ENCODE peak calls at places on chromosomes 5 and 9, in eight cellular contexts. S is activated effector memory CD4-positive, alpha-beta T cell treated with anti-CD3 and anti-CD28 coated beads, Interleukin-2, amount 50 U/mL, for 16 hours; J is CD4-positive, alpha-beta memory T cell; M is fibroblast of the conjunctiva; L is A549; O is Panc1; U is hypothalamus; T is transverse colon. V is an unnamed sample.

GRCh38 chr9:114250648-114251047 is 72.2 kb upstream of the ORM1 start:
- DNase-seq in J (no peak), U (no peak), L (no peak), M (no peak), T (no peak), O (no peak), S (no peak), V (no peak)

GRCh38 chr9:12884736-12885395 is 110.0 kb downstream of the LURAP1L start:
- DNase-seq in O (peak), T (no peak), M (peak), L (peak), J (no peak), S (no peak), U (peak), V (no peak)

GRCh38 chr5:103347729-103348128 is 89.2 kb downstream of the MACIR start:
- DNase-seq in S (no peak), J (no peak), M (no peak), U (no peak), L (no peak), T (no peak), O (no peak), V (no peak)

GRCh38 chr5:127785098-127785927 is 82.1 kb downstream of the CCDC192 start:
- DNase-seq in M (peak), S (no peak), U (no peak), T (no peak), L (no peak), J (peak), O (no peak), V (no peak)

GRCh38 chr9:134966697-134967546 is 49.2 kb upstream of the FCN1 start:
- DNase-seq in M (no peak), L (no peak), T (no peak), S (peak), U (no peak), O (no peak), J (no peak), V (no peak)

GRCh38 chr5:152644316-152644715 is 239.2 kb upstream of the NMUR2 start:
- DNase-seq in J (no peak), S (no peak), T (no peak), O (no peak), M (no peak), L (no peak), U (no peak), V (no peak)

GRCh38 chr9:127928232-127929043 is 2.1 kb downstream of the PIP5KL1 start:
- DNase-seq in S (no peak), T (no peak), L (no peak), U (no peak), O (no peak), M (no peak), J (no peak), V (no peak)

GRCh38 chr5:59193616-59194319 is 610.9 kb downstream of the RAB3C start:
- DNase-seq in J (no peak), S (no peak), T (no peak), M (peak), U (no peak), L (peak), O (peak), V (no peak)

GRCh38 chr5:173774212-173774850 is 113.8 kb upstream of the CPEB4 start:
- DNase-seq in S (no peak), O (no peak), J (no peak), T (no peak), M (no peak), U (no peak), L (no peak), V (no peak)

GRCh38 chr9:137673871-137674270 is 55.1 kb downstream of the EHMT1 start:
- DNase-seq in L (no peak), M (no peak), U (no peak), O (no peak), S (peak), T (no peak), J (no peak), V (no peak)

GRCh38 chr5:423626-424258 is 19.2 kb upstream of the EXOC3 start:
- DNase-seq in S (peak), M (no peak), O (no peak), J (no peak), L (no peak), U (no peak), T (no peak), V (no peak)

GRCh38 chr9:37739222-37739621 is 14.4 kb upstream of the TRMT10B start:
- DNase-seq in J (no peak), S (no peak), L (no peak), U (no peak), T (no peak), M (no peak), O (no peak), V (no peak)

GRCh38 chr9:138006576-138007233 is 129.1 kb downstream of the CACNA1B start:
- DNase-seq in J (no peak), U (no peak), T (no peak), S (peak), O (no peak), L (no peak), M (no peak), V (no peak)

GRCh38 chr9:91164724-91165520 is 196.8 kb downstream of the AUH start:
- DNase-seq in M (peak), L (peak), U (no peak), O (no peak), S (peak), T (peak), J (peak), V (no peak)

GRCh38 chr5:57277085-57277484 is 103.2 kb downstream of the GPBP1 start:
- DNase-seq in J (no peak), L (peak), U (no peak), S (no peak), T (no peak), M (peak), O (no peak), V (no peak)

GRCh38 chr5:75824323-75824722 is 107.1 kb upstream of the POC5 start:
- DNase-seq in U (no peak), L (no peak), S (no peak), J (no peak), O (no peak), M (no peak), T (no peak), V (no peak)

GRCh38 chr9:130461218-130461630 is 16.5 kb downstream of the ASS1 start:
- DNase-seq in M (no peak), J (peak), T (peak), S (peak), O (peak), L (peak), U (peak), V (peak)

GRCh38 chr5:112143684-112144083 is 275.4 kb downstream of the EPB41L4A start:
- DNase-seq in L (no peak), S (no peak), M (no peak), U (no peak), J (no peak), O (no peak), T (no peak), V (no peak)

GRCh38 chr5:56819027-56819881 is 3.9 kb downstream of the MAP3K1 start:
- DNase-seq in L (no peak), M (no peak), J (no peak), T (no peak), S (no peak), O (no peak), U (no peak), V (no peak)

V was measured in effector CD8-positive, alpha-beta T cell.